ENCODE peak calls at places on chromosomes 1 and 21, in eight cellular contexts. One of them, this sample, is unnamed.

GRCh38 chr21:23455676-23456075 is 2151.6 kb downstream of the MRPL39 start:
- DNase-seq in MCF 10A: no peak
- DNase-seq in stomach: no peak
- DNase-seq in fibroblast of mammary gland: no peak
- DNase-seq in tibial nerve: no peak
- DNase-seq in fibroblast of lung: no peak
- DNase-seq in dorsolateral prefrontal cortex: no peak
- DNase-seq in PC-9: no peak
- DNase-seq in this sample: no peak

GRCh38 chr1:191255354-191256057 is 777.8 kb upstream of the BRINP3 start:
- DNase-seq in dorsolateral prefrontal cortex: no peak
- DNase-seq in stomach: no peak
- DNase-seq in fibroblast of lung: peak
- DNase-seq in PC-9: no peak
- DNase-seq in fibroblast of mammary gland: no peak
- DNase-seq in MCF 10A: no peak
- DNase-seq in tibial nerve: no peak
- DNase-seq in this sample: no peak

GRCh38 chr21:44087426-44088400 is 19.5 kb upstream of the PWP2 start:
- DNase-seq in MCF 10A: no peak
- DNase-seq in PC-9: no peak
- DNase-seq in stomach: peak
- DNase-seq in dorsolateral prefrontal cortex: no peak
- DNase-seq in fibroblast of mammary gland: no peak
- DNase-seq in fibroblast of lung: no peak
- DNase-seq in tibial nerve: no peak
- DNase-seq in this sample: peak

GRCh38 chr21:8994640-8995511 is 1526.5 kb upstream of the TPTE start:
- DNase-seq in dorsolateral prefrontal cortex: no peak
- DNase-seq in stomach: no peak
- DNase-seq in fibroblast of mammary gland: no peak
- DNase-seq in tibial nerve: no peak
- DNase-seq in PC-9: no peak
- DNase-seq in fibroblast of lung: peak
- DNase-seq in MCF 10A: no peak
- DNase-seq in this sample: no peak

GRCh38 chr1:36160949-36161485 is 5.1 kb downstream of the MAP7D1 start:
- DNase-seq in fibroblast of mammary gland: peak
- DNase-seq in tibial nerve: peak
- DNase-seq in dorsolateral prefrontal cortex: no peak
- DNase-seq in stomach: peak
- DNase-seq in fibroblast of lung: peak
- DNase-seq in MCF 10A: peak
- DNase-seq in PC-9: peak
- DNase-seq in this sample: no peak

GRCh38 chr21:38306833-38307232 is 50.0 kb downstream of the KCNJ15 start:
- DNase-seq in tibial nerve: no peak
- DNase-seq in fibroblast of mammary gland: peak
- DNase-seq in dorsolateral prefrontal cortex: no peak
- DNase-seq in MCF 10A: peak
- DNase-seq in stomach: no peak
- DNase-seq in PC-9: no peak
- DNase-seq in fibroblast of lung: peak
- DNase-seq in this sample: no peak

GRCh38 chr1:115642168-115643072 is 650 bp downstream of the VANGL1 start:
- DNase-seq in dorsolateral prefrontal cortex: peak
- DNase-seq in MCF 10A: peak
- DNase-seq in PC-9: peak
- DNase-seq in stomach: peak
- DNase-seq in tibial nerve: no peak
- DNase-seq in fibroblast of lung: peak
- DNase-seq in fibroblast of mammary gland: peak
- DNase-seq in this sample: peak

GRCh38 chr1:172394167-172394751 is 26.2 kb upstream of the C1orf105 start:
- DNase-seq in dorsolateral prefrontal cortex: no peak
- DNase-seq in stomach: peak
- DNase-seq in PC-9: no peak
- DNase-seq in fibroblast of lung: peak
- DNase-seq in tibial nerve: no peak
- DNase-seq in fibroblast of mammary gland: no peak
- DNase-seq in MCF 10A: peak
- DNase-seq in this sample: no peak

DNA sequence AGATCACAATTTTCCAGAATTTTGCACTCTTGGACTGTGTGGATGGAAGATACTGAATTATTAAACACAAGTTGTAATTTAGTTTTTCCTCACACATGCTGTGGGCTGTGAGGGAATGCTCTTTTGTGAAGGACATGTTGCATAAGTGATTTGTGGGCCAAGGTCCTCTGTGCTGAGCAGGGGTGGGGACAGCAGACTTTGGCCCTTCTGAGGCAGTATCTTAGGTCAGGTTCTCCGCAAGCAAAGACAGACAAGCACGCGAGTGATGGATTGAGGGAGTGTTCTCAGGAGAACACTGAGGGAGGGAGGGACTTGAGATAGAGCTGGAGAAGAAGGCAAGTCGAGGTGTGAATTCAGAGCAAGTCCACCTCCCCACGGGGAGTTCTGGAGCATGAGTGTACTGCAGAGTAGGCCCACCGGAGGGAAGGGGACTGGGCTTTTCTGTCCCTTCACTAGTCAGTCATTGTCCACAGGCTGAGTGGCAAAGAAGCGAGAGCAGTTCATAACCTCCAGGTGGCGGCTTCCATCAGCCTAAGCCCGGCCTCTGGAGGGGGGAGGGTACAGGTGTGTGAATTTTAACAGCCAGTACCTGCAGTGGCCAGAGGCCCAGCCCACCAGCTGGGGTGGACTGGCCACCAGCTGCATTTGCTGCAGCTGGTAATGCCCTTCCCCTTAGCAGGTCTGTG is 19.1 kb upstream of the CD101 start:
- DNase-seq in fibroblast of mammary gland: no peak
- DNase-seq in dorsolateral prefrontal cortex: no peak
- DNase-seq in fibroblast of lung: no peak
- DNase-seq in PC-9: no peak
- DNase-seq in stomach: no peak
- DNase-seq in MCF 10A: no peak
- DNase-seq in tibial nerve: no peak
- DNase-seq in this sample: no peak
- TF ChIP-seq CTCF in fibroblast of mammary gland: no peak
- TF ChIP-seq CTCF in dorsolateral prefrontal cortex: no peak
- TF ChIP-seq CTCF in fibroblast of lung: no peak
- TF ChIP-seq CTCF in PC-9: no peak
- TF ChIP-seq CTCF in stomach: no peak
- TF ChIP-seq CTCF in MCF 10A: no peak
- TF ChIP-seq CTCF in tibial nerve: no peak
- TF ChIP-seq CTCF in this sample: no peak

GRCh38 chr21:30336596-30336995 is 898 bp downstream of the KRTAP27-1 start:
- DNase-seq in fibroblast of lung: peak
- DNase-seq in PC-9: no peak
- DNase-seq in tibial nerve: no peak
- DNase-seq in dorsolateral prefrontal cortex: no peak
- DNase-seq in stomach: no peak
- DNase-seq in fibroblast of mammary gland: peak
- DNase-seq in MCF 10A: peak
- DNase-seq in this sample: no peak

GRCh38 chr21:30345014-30345413 is 3.4 kb downstream of the KRTAP23-1 start:
- DNase-seq in fibroblast of lung: no peak
- DNase-seq in dorsolateral prefrontal cortex: no peak
- DNase-seq in tibial nerve: no peak
- DNase-seq in PC-9: no peak
- DNase-seq in MCF 10A: no peak
- DNase-seq in fibroblast of mammary gland: no peak
- DNase-seq in stomach: no peak
- DNase-seq in this sample: no peak

GRCh38 chr21:30337644-30338170 is at the start of gene KRTAP27-1:
- DNase-seq in fibroblast of lung: no peak
- DNase-seq in dorsolateral prefrontal cortex: no peak
- DNase-seq in fibroblast of mammary gland: no peak
- DNase-seq in tibial nerve: no peak
- DNase-seq in MCF 10A: no peak
- DNase-seq in stomach: no peak
- DNase-seq in PC-9: no peak
- DNase-seq in this sample: no peak

DNA sequence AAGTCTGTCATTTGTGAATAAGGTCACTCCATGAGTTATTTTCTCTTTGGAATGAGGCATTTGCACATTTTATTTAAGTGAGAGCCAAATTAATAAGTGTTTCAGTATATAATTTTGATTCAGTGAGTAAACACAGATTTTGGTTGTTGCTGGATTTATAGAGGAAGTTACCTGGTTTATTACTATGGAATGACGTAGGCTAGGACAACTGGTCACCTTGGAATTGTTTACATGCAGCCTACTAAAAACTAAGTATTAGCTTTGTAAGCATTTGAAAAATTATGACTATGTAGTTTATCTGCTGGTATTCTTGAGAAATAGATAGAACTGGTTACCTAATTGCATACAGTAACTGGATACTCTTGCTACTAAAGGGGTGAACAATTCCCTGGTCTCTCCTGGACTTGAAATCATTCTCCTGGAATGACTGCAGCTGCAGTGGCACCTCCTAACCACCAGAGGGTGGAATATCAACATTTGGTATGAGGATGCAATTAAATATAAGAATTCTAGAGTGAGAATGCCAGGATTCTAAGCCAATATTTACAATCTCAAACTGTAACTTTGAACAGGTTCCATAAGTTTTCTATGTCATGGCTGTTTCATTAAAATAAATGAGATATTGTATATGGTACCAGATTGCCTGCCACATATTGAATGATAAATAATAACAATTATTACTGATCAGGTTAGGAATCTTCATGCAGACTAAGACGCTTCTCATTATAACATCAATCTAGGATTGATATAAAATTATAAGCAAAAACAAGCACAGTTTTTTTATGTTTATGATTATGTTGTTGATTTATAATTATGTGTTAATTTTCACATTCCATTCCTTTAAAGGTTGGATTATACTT is 3.5 kb upstream of the KRTAP27-1 start:
- DNase-seq in fibroblast of lung: peak
- DNase-seq in stomach: peak
- DNase-seq in fibroblast of mammary gland: peak
- DNase-seq in tibial nerve: peak
- DNase-seq in PC-9: no peak
- DNase-seq in MCF 10A: peak
- DNase-seq in dorsolateral prefrontal cortex: no peak
- DNase-seq in this sample: no peak
- TF ChIP-seq CTCF in fibroblast of lung: peak
- TF ChIP-seq CTCF in stomach: peak
- TF ChIP-seq CTCF in fibroblast of mammary gland: peak
- TF ChIP-seq CTCF in tibial nerve: peak
- TF ChIP-seq CTCF in PC-9: peak
- TF ChIP-seq CTCF in MCF 10A: peak
- TF ChIP-seq CTCF in dorsolateral prefrontal cortex: peak
- TF ChIP-seq CTCF in this sample: peak

GRCh38 chr21:40139636-40140035 is 272.4 kb downstream of the PCP4 start:
- DNase-seq in fibroblast of lung: peak
- DNase-seq in PC-9: no peak
- DNase-seq in fibroblast of mammary gland: no peak
- DNase-seq in MCF 10A: no peak
- DNase-seq in dorsolateral prefrontal cortex: no peak
- DNase-seq in stomach: no peak
- DNase-seq in tibial nerve: no peak
- DNase-seq in this sample: no peak

GRCh38 chr21:40140675-40141074 is 273.4 kb downstream of the PCP4 start:
- DNase-seq in PC-9: no peak
- DNase-seq in stomach: no peak
- DNase-seq in MCF 10A: no peak
- DNase-seq in tibial nerve: no peak
- DNase-seq in fibroblast of lung: no peak
- DNase-seq in fibroblast of mammary gland: no peak
- DNase-seq in dorsolateral prefrontal cortex: no peak
- DNase-seq in this sample: no peak

GRCh38 chr21:40141621-40142020 is 274.4 kb downstream of the PCP4 start:
- DNase-seq in fibroblast of lung: no peak
- DNase-seq in dorsolateral prefrontal cortex: no peak
- DNase-seq in MCF 10A: no peak
- DNase-seq in tibial nerve: no peak
- DNase-seq in PC-9: no peak
- DNase-seq in stomach: no peak
- DNase-seq in fibroblast of mammary gland: no peak
- DNase-seq in this sample: no peak

GRCh38 chr21:40146201-40146890 is 279.1 kb downstream of the PCP4 start:
- DNase-seq in tibial nerve: no peak
- DNase-seq in stomach: no peak
- DNase-seq in PC-9: no peak
- DNase-seq in fibroblast of lung: no peak
- DNase-seq in MCF 10A: peak
- DNase-seq in dorsolateral prefrontal cortex: no peak
- DNase-seq in fibroblast of mammary gland: peak
- DNase-seq in this sample: no peak

GRCh38 chr21:40143822-40144525 is 276.7 kb downstream of the PCP4 start:
- DNase-seq in PC-9: peak
- DNase-seq in MCF 10A: peak
- DNase-seq in dorsolateral prefrontal cortex: peak
- DNase-seq in tibial nerve: peak
- DNase-seq in fibroblast of mammary gland: peak
- DNase-seq in fibroblast of lung: peak
- DNase-seq in stomach: peak
- DNase-seq in this sample: peak
- TF ChIP-seq CTCF in PC-9: peak
- TF ChIP-seq CTCF in MCF 10A: peak
- TF ChIP-seq CTCF in dorsolateral prefrontal cortex: peak
- TF ChIP-seq CTCF in tibial nerve: peak
- TF ChIP-seq CTCF in fibroblast of mammary gland: peak
- TF ChIP-seq CTCF in fibroblast of lung: peak
- TF ChIP-seq CTCF in stomach: peak
- TF ChIP-seq CTCF in this sample: peak

GRCh38 chr1:911875-912739 is 11.6 kb upstream of the SAMD11 start:
- DNase-seq in fibroblast of mammary gland: no peak
- DNase-seq in fibroblast of lung: no peak
- DNase-seq in dorsolateral prefrontal cortex: peak
- DNase-seq in stomach: no peak
- DNase-seq in PC-9: no peak
- DNase-seq in MCF 10A: no peak
- DNase-seq in tibial nerve: no peak
- DNase-seq in this sample: no peak

GRCh38 chr1:913491-914252 is 10.1 kb upstream of the SAMD11 start:
- DNase-seq in dorsolateral prefrontal cortex: no peak
- DNase-seq in fibroblast of lung: no peak
- DNase-seq in MCF 10A: no peak
- DNase-seq in fibroblast of mammary gland: no peak
- DNase-seq in tibial nerve: no peak
- DNase-seq in PC-9: no peak
- DNase-seq in stomach: peak
- DNase-seq in this sample: no peak

GRCh38 chr1:914253-914890 is 9.4 kb upstream of the SAMD11 start:
- DNase-seq in MCF 10A: no peak
- DNase-seq in PC-9: no peak
- DNase-seq in fibroblast of mammary gland: no peak
- DNase-seq in fibroblast of lung: no peak
- DNase-seq in dorsolateral prefrontal cortex: no peak
- DNase-seq in tibial nerve: no peak
- DNase-seq in stomach: no peak
- DNase-seq in this sample: peak

GRCh38 chr1:910881-911721 is 12.6 kb upstream of the SAMD11 start:
- DNase-seq in MCF 10A: peak
- DNase-seq in fibroblast of lung: peak
- DNase-seq in PC-9: peak
- DNase-seq in dorsolateral prefrontal cortex: peak
- DNase-seq in tibial nerve: no peak
- DNase-seq in stomach: peak
- DNase-seq in fibroblast of mammary gland: peak
- DNase-seq in this sample: no peak

DNA sequence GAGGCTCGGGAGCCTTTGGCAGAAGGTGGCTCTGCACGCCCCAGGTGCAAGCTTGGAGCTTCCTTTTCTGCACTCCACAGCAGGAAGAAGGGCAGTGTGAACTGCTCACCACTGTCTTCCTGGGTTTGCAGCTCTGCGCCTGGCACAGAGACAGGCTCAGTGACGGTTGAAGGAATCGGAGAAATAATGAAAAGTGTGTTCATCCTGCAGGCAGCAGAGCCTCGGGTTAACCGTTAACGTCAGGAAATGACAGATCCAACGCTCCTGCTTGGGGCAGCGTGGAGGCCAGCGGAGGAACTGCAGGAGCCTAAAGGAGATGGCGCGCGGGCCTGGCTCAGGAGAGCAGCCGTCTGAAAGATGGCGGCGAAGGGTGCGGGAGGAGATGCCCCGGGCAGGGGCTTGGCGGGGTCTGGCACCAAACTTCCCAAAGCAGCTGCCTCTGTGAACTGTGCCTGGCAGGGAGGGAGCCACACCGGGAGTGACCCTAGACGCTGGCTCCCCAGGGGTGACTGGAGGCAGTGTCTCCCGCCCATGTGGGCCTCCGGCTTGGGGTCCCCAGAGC is 10.9 kb upstream of the SAMD11 start:
- DNase-seq in fibroblast of lung: peak
- DNase-seq in stomach: no peak
- DNase-seq in fibroblast of mammary gland: peak
- DNase-seq in MCF 10A: no peak
- DNase-seq in tibial nerve: no peak
- DNase-seq in PC-9: no peak
- DNase-seq in dorsolateral prefrontal cortex: no peak
- DNase-seq in this sample: no peak
- TF ChIP-seq CTCF in fibroblast of lung: peak
- TF ChIP-seq CTCF in stomach: no peak
- TF ChIP-seq CTCF in fibroblast of mammary gland: peak
- TF ChIP-seq CTCF in MCF 10A: no peak
- TF ChIP-seq CTCF in tibial nerve: no peak
- TF ChIP-seq CTCF in PC-9: no peak
- TF ChIP-seq CTCF in dorsolateral prefrontal cortex: no peak
- TF ChIP-seq CTCF in this sample: no peak